ENCODE peak calls at places on chromosomes 2 and 18, in seven cellular contexts. M is left lung, E is cardiac fibroblast, Q is fibroblast of mammary gland, G is IMR-90, V is AG10803, H is PC-9. D is an unnamed sample.

GRCh38 chr2:237254911-237255578 is 158.9 kb downstream of the COL6A3 start:
- DNase-seq in V (peak; percentile 93), H (no peak), Q (peak; percentile 92), E (peak; percentile 91), G (peak; percentile 92), M (no peak), D (peak; percentile 66)

GRCh38 chr2:13260401-13260800 is 543.7 kb downstream of the TRIB2 start:
- DNase-seq in G (no peak), E (no peak), Q (no peak), V (no peak), M (no peak), H (no peak), D (no peak)

GRCh38 chr2:101806123-101806522 is 108.6 kb downstream of the MAP4K4 start:
- DNase-seq in H (peak; percentile 70), G (peak; percentile 76), E (peak; percentile 92), Q (peak; percentile 84), V (peak; percentile 72), M (no peak), D (peak; percentile 71)

GRCh38 chr2:152415231-152415642 is 80.3 kb downstream of the FMNL2 start:
- DNase-seq in E (peak; percentile 72), M (no peak), Q (peak; percentile 58), G (peak; percentile 19), V (peak; percentile 47), H (peak; percentile 33), D (no peak)

GRCh38 chr18:48875942-48876511 is 74.7 kb downstream of the SMAD7 start:
- DNase-seq in E (no peak), V (no peak), H (no peak), Q (no peak), M (no peak), G (no peak), D (no peak)

GRCh38 chr2:216426938-216427337 is 14.7 kb downstream of the SMARCAL1 start:
- DNase-seq in H (peak; percentile 4), Q (peak; percentile 41), E (peak; percentile 65), M (no peak), G (peak; percentile 64), V (peak; percentile 85), D (peak; percentile 88)

GRCh38 chr2:65128297-65129190 is 1.4 kb downstream of the RAB1A start:
- DNase-seq in G (peak; percentile 45), E (peak; percentile 62), Q (peak; percentile 67), V (peak; percentile 76), M (peak; percentile 47), H (no peak), D (peak; percentile 19)

GRCh38 chr2:12363569-12363968 is 353.2 kb upstream of the TRIB2 start:
- DNase-seq in Q (no peak), M (no peak), V (no peak), G (no peak), H (no peak), E (peak; percentile 52), D (no peak)

GRCh38 chr2:76760367-76760704 is 761.8 kb downstream of the LRRTM4 start:
- DNase-seq in G (no peak), E (no peak), Q (no peak), M (no peak), H (no peak), V (no peak), D (no peak)

GRCh38 chr2:226115102-226115831 is 684.4 kb downstream of the IRS1 start:
- DNase-seq in Q (peak; percentile 99), H (peak; percentile 33), E (peak; percentile 96), G (peak; percentile 99), V (peak; percentile 92), M (no peak), D (peak; percentile 96)

GRCh38 chr2:218679119-218679518 is 7.2 kb downstream of the STK36 start:
- DNase-seq in E (peak; percentile 34), G (peak; percentile 32), V (no peak), M (peak; percentile 41), Q (peak; percentile 48), H (no peak), D (peak; percentile 25)

GRCh38 chr2:242052421-242052820 is 182.9 kb downstream of the RTP5 start:
- DNase-seq in E (no peak), G (no peak), V (no peak), Q (no peak), H (no peak), M (no peak), D (no peak)

DNA sequence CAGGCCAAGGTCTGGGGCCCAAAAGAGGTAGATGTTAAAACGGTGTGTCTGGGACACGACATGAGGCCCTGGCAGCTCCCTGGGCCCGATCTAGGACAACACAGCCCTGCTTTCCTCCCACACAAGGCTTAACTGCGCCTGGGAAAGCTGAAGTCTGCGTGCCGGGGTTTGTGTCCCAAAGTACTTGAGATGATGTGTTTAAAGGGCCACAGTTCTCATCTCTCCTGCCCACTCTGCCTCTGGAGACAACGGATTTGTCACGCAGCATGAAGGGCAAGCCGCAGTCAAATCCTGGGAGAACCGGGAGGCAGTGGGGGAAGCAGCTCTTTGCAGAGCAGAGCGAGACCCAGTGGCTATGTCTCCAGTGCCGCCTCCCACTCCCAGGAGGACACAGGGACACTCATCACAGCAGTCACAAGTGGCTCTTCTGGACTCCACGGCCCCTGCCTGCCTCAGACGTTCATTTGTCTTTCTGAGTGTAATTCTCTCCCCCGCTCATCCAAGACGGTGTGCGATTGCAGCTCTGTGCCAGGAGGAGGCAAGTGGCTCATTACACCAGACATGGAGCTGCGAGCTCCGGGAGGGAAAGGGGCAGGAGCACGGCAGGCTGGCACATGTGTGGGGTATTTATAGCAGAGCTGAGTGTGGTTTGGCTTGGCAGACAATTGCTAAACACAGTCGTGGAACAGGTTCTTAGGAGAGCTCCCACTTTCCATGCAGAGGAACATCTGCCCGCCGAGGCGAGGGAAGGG is 57.7 kb upstream of the SEMA4C start:
- DNase-seq in Q (no peak), H (peak; percentile 65), G (no peak), V (peak; percentile 38), M (peak; percentile 59), E (peak; percentile 8), D (peak; percentile 30)
- TF ChIP-seq CTCF in Q (no peak), H (no peak), G (no peak), V (peak; percentile 36), M (no peak), E (peak; percentile 14), D (peak; percentile 27)

DNA sequence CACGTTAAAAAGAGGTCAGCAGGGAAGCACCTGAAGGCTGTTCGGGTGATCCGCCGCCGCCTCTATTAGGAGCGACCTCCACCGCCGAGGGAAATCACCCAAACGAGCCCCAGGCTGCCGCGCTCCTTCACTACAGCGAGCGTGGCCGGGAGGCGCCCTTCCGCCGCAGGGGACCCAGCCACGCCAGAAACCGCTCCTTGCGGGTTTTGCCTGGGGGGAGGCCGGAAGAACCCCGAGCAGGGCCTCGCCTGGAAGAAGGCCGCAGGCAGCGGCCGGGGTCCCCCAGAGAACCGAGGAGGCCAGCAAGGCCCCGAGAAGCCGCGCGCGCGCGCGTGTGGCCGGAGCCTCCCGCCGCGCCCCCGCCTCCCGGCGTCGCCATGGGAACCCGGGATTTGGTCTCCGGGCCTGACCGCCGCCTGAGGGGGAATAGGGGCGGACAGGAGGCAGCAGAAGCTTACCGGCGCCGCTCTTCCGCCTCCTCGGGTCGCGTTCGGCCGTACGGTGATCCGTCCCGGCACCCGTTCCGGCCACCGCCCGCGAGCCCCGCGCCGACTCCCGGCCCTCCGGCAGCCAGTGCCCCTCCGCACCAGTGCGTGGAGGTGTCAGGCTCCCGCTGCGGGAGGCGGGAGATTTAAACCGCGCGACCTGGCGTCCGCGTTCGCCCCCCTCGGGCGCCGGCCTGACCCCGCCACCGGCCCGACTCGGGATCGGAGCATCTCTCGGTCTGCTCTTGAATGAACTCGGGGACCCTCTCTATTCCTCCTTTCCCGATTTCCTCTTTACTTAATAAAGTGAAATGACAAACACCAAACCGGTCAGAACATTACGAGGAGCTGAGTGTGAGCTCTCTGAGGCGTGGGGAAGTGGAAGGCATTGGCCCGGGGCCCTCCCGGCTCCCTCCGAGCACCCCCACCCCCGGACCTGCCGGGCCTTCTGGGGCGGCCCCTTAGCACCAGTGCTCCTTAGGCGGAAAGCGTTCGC is at the start of gene ICA1L:
- DNase-seq in Q (peak; percentile 40), E (peak; percentile 62), H (peak; percentile 49), V (peak; percentile 53), M (peak; percentile 64), G (peak; percentile 49), D (peak; percentile 50)
- TF ChIP-seq CTCF in Q (no peak), E (no peak), H (no peak), V (no peak), M (no peak), G (peak; percentile 8), D (no peak)

GRCh38 chr2:74142340-74142739 is 5.4 kb downstream of the BOLA3 start:
- DNase-seq in M (no peak), Q (peak; percentile 14), G (no peak), E (no peak), V (no peak), H (no peak), D (no peak)
- TF ChIP-seq CTCF in M (no peak), Q (peak; percentile 23), G (no peak), E (peak; percentile 28), V (no peak), H (peak; percentile 32), D (peak; percentile 43)

DNA sequence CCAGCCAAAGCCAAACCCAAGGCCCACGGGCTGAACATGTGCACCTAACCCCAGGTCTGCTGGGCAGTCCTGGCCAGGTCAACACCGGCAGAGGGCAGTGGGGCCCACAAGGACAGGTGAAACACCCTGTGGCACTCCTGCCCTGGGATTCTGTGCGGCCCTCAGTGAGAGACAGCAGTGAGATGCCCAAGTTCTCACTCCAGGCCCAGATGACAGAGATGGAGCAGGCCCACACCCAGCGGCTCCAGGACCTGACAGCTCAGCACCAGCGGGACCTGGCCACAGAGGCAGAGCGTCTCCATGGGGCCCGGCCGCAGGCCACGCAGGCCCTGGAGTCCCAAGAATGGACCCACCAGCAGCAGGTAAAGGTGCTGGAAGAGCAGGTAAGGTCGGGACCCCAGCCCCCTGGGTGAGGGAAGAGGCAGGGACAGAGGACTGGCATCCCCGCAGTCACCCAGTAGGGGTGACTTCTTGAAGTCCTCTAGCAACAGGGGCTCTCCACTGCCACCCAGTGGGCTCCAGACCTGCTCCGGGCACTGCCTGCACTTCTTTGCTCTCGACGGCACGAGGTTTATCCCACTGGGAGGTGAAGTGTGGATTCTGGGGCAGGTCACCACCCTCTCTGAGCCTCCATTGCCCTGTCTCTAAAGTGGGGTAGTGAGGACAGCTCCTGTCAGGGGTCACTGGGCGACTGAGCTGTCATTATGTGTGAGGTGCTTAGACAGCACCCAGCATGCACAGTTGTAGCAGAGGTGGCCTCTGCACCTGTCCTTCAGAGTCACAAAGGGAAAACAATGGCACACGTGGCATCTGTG is 8.8 kb upstream of the SNED1 start:
- DNase-seq in G (peak; percentile 16), Q (peak; percentile 40), V (peak; percentile 32), H (peak; percentile 57), E (peak; percentile 33), M (peak; percentile 47), D (no peak)
- TF ChIP-seq CTCF in G (peak; percentile 44), Q (peak; percentile 49), V (peak; percentile 60), H (peak; percentile 70), E (peak; percentile 46), M (peak; percentile 35), D (peak; percentile 78)

GRCh38 chr18:47422524-47422923 is 171.1 kb upstream of the SKOR2 start:
- DNase-seq in Q (peak; percentile 72), V (peak; percentile 33), M (no peak), E (peak; percentile 22), G (no peak), H (no peak), D (no peak)
- TF ChIP-seq CTCF in Q (peak; percentile 32), V (peak; percentile 27), M (no peak), E (no peak), G (no peak), H (no peak), D (no peak)